ENCODE peak calls at places on chromosomes 2 and 18, in six cellular contexts. B, E, F, X, H and P are unnamed samples.

GRCh38 chr18:48667276-48668254 is 128.7 kb downstream of the CTIF start:
- DNase-seq in F (peak), B (no peak), H (no peak), X (no peak), E (no peak), P (peak)

GRCh38 chr18:28088477-28088876 is 88.5 kb downstream of the CDH2 start:
- DNase-seq in F (no peak), X (no peak), B (no peak), E (no peak), H (no peak), P (no peak)

GRCh38 chr2:174342600-174343342 is 8.0 kb downstream of the SP9 start:
- DNase-seq in H (no peak), F (no peak), X (peak), E (peak), B (no peak), P (no peak)

GRCh38 chr18:29892960-29893558 is 1149.5 kb downstream of the DSC3 start:
- DNase-seq in E (no peak), H (peak), B (no peak), F (peak), X (no peak), P (no peak)

GRCh38 chr18:60984496-60984895 is 348.7 kb upstream of the CDH20 start:
- DNase-seq in E (no peak), H (peak), X (no peak), F (peak), B (no peak), P (no peak)

GRCh38 chr2:135985826-135986393 is 484 bp upstream of the DARS1 start:
- DNase-seq in B (no peak), X (no peak), F (no peak), E (no peak), H (no peak), P (no peak)

GRCh38 chr2:105592288-105592687 is 152.4 kb upstream of the NCK2 start:
- DNase-seq in H (no peak), X (no peak), F (no peak), E (no peak), B (no peak), P (no peak)

GRCh38 chr2:24209389-24210105 is 34.7 kb downstream of the FAM228A start:
- DNase-seq in H (no peak), F (no peak), X (no peak), E (no peak), B (no peak), P (no peak)

GRCh38 chr2:34851804-34852203 is 1252.7 kb upstream of the FAM98A start:
- DNase-seq in X (no peak), E (no peak), F (no peak), B (no peak), H (no peak), P (no peak)

GRCh38 chr2:215618145-215618544 is 182.3 kb upstream of the FN1 start:
- DNase-seq in H (no peak), X (no peak), F (no peak), E (no peak), B (no peak), P (no peak)

GRCh38 chr2:44555700-44556099 is 194.0 kb downstream of the CAMKMT start:
- DNase-seq in E (no peak), H (no peak), F (no peak), B (no peak), X (no peak), P (no peak)

GRCh38 chr2:233386382-233387041 is 32.2 kb downstream of the DGKD start:
- DNase-seq in B (no peak), E (peak), X (no peak), H (peak), F (peak), P (no peak)

GRCh38 chr2:126817172-126817571 is 81.5 kb upstream of the TEX51 start:
- DNase-seq in H (no peak), B (no peak), X (no peak), F (no peak), E (no peak), P (no peak)

GRCh38 chr2:104412384-104412783 is 441.5 kb upstream of the POU3F3 start:
- DNase-seq in E (no peak), F (no peak), H (peak), B (no peak), X (peak), P (no peak)
- TF ChIP-seq CTCF in E (peak), F (no peak), H (peak), B (no peak), X (no peak), P (peak)

GRCh38 chr18:22981274-22982133 is 48.4 kb downstream of the RBBP8 start:
- DNase-seq in F (no peak), B (no peak), X (no peak), H (no peak), E (no peak), P (no peak)

GRCh38 chr18:22987547-22988182 is 54.5 kb downstream of the RBBP8 start:
- DNase-seq in F (no peak), X (peak), B (no peak), H (no peak), E (no peak), P (no peak)

GRCh38 chr18:22985250-22985649 is 52.1 kb downstream of the RBBP8 start:
- DNase-seq in F (no peak), B (no peak), E (no peak), X (no peak), H (no peak), P (no peak)

GRCh38 chr18:22980394-22980793 is 47.3 kb downstream of the RBBP8 start:
- DNase-seq in H (no peak), F (no peak), E (no peak), X (no peak), B (no peak), P (no peak)

DNA sequence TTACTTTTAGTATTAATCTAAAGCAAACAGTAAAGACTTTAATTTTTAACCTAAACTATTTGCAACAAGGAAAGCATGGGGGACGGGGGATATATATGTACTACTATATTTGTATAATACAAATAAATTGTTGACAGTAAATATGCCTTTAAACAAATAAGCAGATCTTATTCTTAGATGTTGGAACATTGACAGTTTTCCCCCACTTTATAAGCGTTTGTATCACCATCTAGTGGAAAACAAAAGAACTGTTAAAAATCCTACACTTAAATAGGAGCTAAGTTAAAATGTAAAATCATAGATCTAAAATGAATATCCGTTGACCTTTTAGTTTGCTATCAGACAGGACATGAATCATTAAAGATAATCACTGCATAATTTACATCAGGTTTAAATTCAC is 50.0 kb downstream of the RBBP8 start:
- DNase-seq in B (no peak), X (no peak), F (peak), H (peak), E (no peak), P (no peak)
- TF ChIP-seq CTCF in B (peak), X (no peak), F (no peak), H (peak), E (peak), P (peak)

DNA sequence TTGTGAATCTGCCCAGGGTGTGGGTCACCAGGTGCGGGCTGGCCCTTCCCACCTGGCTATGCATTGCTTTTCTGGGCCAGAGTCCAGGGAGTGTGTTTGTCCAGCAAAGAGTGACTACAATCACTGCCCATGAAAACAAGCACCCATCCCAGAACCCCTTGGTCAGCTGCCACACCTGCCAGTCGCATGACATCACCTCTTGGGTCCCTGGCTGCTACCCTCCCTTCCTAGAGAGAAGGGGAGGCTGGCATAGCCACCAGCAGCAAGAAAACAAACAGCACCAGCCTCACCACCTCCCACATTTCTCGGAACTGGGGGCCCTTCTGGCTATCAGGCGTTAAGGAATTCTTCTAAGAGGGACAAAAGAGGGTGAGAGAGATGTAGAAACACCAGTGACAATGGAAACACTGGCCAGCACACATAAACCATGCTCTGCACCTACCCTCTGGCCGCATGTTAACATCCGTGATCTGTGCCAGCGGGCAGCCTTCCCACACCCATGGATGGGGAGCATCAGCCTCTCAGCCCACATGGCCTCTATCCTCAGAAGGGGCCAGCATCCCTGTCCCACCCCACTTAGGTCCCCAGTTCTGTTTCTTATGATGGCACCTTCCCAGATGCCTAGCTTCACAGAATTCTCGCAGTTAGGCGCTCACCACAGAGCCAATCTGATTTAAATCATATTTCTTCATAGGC is 109.7 kb upstream of the GLI2 start:
- DNase-seq in H (no peak), X (peak), B (no peak), E (peak), F (no peak), P (no peak)
- TF ChIP-seq CTCF in H (no peak), X (no peak), B (no peak), E (no peak), F (no peak), P (no peak)

DNA sequence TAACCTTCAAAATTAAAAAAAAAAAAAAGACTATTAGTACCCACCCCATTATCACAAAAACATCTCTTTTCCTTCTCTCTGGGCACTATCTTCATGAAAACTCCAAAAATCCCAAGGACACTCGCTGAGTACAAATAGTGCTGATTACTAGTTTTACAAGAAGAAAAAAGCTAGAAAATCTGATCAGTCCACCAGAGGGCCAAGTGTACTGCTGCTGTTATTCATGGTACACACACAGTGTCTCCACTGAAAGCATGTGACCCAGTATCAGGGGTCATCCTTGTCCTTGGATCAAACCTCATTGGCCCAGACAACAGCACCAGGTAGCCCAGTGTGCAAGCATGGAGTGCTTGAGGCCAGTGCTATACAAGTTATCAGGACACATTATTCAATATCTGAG is 382.7 kb upstream of the KLHL29 start:
- DNase-seq in B (no peak), F (no peak), E (no peak), H (no peak), X (no peak), P (no peak)
- TF ChIP-seq CTCF in B (no peak), F (no peak), E (peak), H (no peak), X (no peak), P (peak)